ENCODE peak calls at places on chromosome 13, in six cellular contexts. One of them, this sample, is unnamed.

GRCh38 chr13:41224113-41225110 is 30.0 kb upstream of the KBTBD7 start:
- DNase-seq in H9: no peak
- DNase-seq in H1: no peak
- DNase-seq in IMR-90: peak
- DNase-seq in neuronal stem cell: no peak
- DNase-seq in mesendoderm: no peak
- DNase-seq in this sample: peak

GRCh38 chr13:24124789-24125476 is 35.6 kb upstream of the SPATA13 start:
- DNase-seq in H9: no peak
- DNase-seq in H1: no peak
- DNase-seq in IMR-90: peak
- DNase-seq in neuronal stem cell: no peak
- DNase-seq in mesendoderm: no peak
- DNase-seq in this sample: no peak

GRCh38 chr13:50707533-50708096 is 135.9 kb downstream of the DLEU7 start:
- DNase-seq in H9: no peak
- DNase-seq in H1: no peak
- DNase-seq in IMR-90: no peak
- DNase-seq in neuronal stem cell: no peak
- DNase-seq in mesendoderm: no peak
- DNase-seq in this sample: no peak

GRCh38 chr13:106350208-106350607 is 185.3 kb downstream of the EFNB2 start:
- DNase-seq in H9: no peak
- DNase-seq in H1: no peak
- DNase-seq in IMR-90: no peak
- DNase-seq in neuronal stem cell: no peak
- DNase-seq in mesendoderm: peak
- DNase-seq in this sample: no peak

GRCh38 chr13:21081926-21082325 is 20.5 kb upstream of the LATS2 start:
- DNase-seq in H9: no peak
- DNase-seq in H1: no peak
- DNase-seq in IMR-90: no peak
- DNase-seq in neuronal stem cell: no peak
- DNase-seq in mesendoderm: no peak
- DNase-seq in this sample: no peak

GRCh38 chr13:105346141-105346766 is 1189.2 kb downstream of the EFNB2 start:
- DNase-seq in H9: no peak
- DNase-seq in H1: no peak
- DNase-seq in IMR-90: peak
- DNase-seq in neuronal stem cell: no peak
- DNase-seq in mesendoderm: no peak
- DNase-seq in this sample: peak

GRCh38 chr13:113084943-113085540 is 20.5 kb upstream of the F7 start:
- DNase-seq in H9: no peak
- DNase-seq in H1: no peak
- DNase-seq in IMR-90: no peak
- DNase-seq in neuronal stem cell: no peak
- DNase-seq in mesendoderm: no peak
- DNase-seq in this sample: no peak

GRCh38 chr13:20425819-20426219 is 99.8 kb downstream of the CRYL1 start:
- DNase-seq in H9: no peak
- DNase-seq in H1: no peak
- DNase-seq in IMR-90: no peak
- DNase-seq in neuronal stem cell: no peak
- DNase-seq in mesendoderm: peak
- DNase-seq in this sample: no peak

GRCh38 chr13:23695711-23696512 is 125.7 kb downstream of the TNFRSF19 start:
- DNase-seq in H9: peak
- DNase-seq in H1: no peak
- DNase-seq in IMR-90: no peak
- DNase-seq in neuronal stem cell: no peak
- DNase-seq in mesendoderm: no peak
- DNase-seq in this sample: no peak

GRCh38 chr13:101838305-101838835 is 385.9 kb downstream of the ITGBL1 start:
- DNase-seq in H9: no peak
- DNase-seq in H1: no peak
- DNase-seq in IMR-90: peak
- DNase-seq in neuronal stem cell: no peak
- DNase-seq in mesendoderm: no peak
- DNase-seq in this sample: peak

GRCh38 chr13:74930402-74931165 is 551.4 kb downstream of the TBC1D4 start:
- DNase-seq in H9: no peak
- DNase-seq in H1: no peak
- DNase-seq in IMR-90: peak
- DNase-seq in neuronal stem cell: no peak
- DNase-seq in mesendoderm: no peak
- DNase-seq in this sample: peak

GRCh38 chr13:109547942-109548860 is 238.2 kb downstream of the IRS2 start:
- DNase-seq in H9: no peak
- DNase-seq in H1: no peak
- DNase-seq in IMR-90: no peak
- DNase-seq in neuronal stem cell: no peak
- DNase-seq in mesendoderm: no peak
- DNase-seq in this sample: no peak

GRCh38 chr13:46666727-46667456 is 113.9 kb downstream of the LRCH1 start:
- DNase-seq in H9: peak
- DNase-seq in H1: peak
- DNase-seq in IMR-90: no peak
- DNase-seq in neuronal stem cell: no peak
- DNase-seq in mesendoderm: peak
- DNase-seq in this sample: no peak

GRCh38 chr13:39073983-39074382 is 35.7 kb downstream of the NHLRC3 start:
- DNase-seq in H9: no peak
- DNase-seq in H1: no peak
- DNase-seq in IMR-90: no peak
- DNase-seq in neuronal stem cell: no peak
- DNase-seq in mesendoderm: peak
- DNase-seq in this sample: no peak

GRCh38 chr13:34019870-34020269 is 201.9 kb downstream of the RFC3 start:
- DNase-seq in H9: no peak
- DNase-seq in H1: no peak
- DNase-seq in IMR-90: no peak
- DNase-seq in neuronal stem cell: no peak
- DNase-seq in mesendoderm: peak
- DNase-seq in this sample: no peak

GRCh38 chr13:112171570-112171965 is 104.6 kb downstream of the SOX1 start:
- DNase-seq in H9: no peak
- DNase-seq in H1: no peak
- DNase-seq in IMR-90: no peak
- DNase-seq in neuronal stem cell: no peak
- DNase-seq in mesendoderm: no peak
- DNase-seq in this sample: no peak

GRCh38 chr13:23630349-23631093 is 60.3 kb downstream of the TNFRSF19 start:
- DNase-seq in H9: no peak
- DNase-seq in H1: no peak
- DNase-seq in IMR-90: no peak
- DNase-seq in neuronal stem cell: no peak
- DNase-seq in mesendoderm: peak
- DNase-seq in this sample: no peak

GRCh38 chr13:114230575-114230974 is 4.1 kb upstream of the CDC16 start:
- DNase-seq in H9: no peak
- DNase-seq in H1: no peak
- DNase-seq in IMR-90: no peak
- DNase-seq in neuronal stem cell: no peak
- DNase-seq in mesendoderm: no peak
- DNase-seq in this sample: no peak

GRCh38 chr13:46307554-46307953 is 79.5 kb downstream of the RUBCNL start:
- DNase-seq in H9: no peak
- DNase-seq in H1: no peak
- DNase-seq in IMR-90: no peak
- DNase-seq in neuronal stem cell: no peak
- DNase-seq in mesendoderm: no peak
- DNase-seq in this sample: no peak

GRCh38 chr13:48727252-48728011 is 73.7 kb downstream of the CYSLTR2 start:
- DNase-seq in H9: no peak
- DNase-seq in H1: no peak
- DNase-seq in IMR-90: peak
- DNase-seq in neuronal stem cell: no peak
- DNase-seq in mesendoderm: no peak
- DNase-seq in this sample: peak

DNA sequence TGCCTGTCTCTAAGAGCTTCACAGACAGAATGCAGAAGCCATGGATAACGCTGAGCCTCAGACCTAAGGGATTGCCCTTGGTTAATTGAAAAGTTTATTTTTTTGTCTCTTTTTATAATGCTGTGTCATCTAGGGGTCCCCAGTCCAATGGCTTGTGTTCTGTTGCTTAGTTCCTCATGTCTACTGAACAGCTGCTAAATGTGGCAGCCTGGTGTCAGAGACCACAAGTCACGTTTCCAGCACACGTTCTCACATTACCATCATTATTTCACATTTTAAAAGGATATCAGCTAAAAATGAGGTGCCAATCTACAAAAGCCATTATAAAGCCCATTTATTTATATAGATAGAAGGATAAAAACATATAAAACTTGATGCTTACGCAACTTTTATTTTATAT is 1362.0 kb downstream of the PCDH9 start:
- DNase-seq in H9: no peak
- DNase-seq in H1: no peak
- DNase-seq in IMR-90: no peak
- DNase-seq in neuronal stem cell: no peak
- DNase-seq in mesendoderm: no peak
- DNase-seq in this sample: no peak
- H2BK15ac ChIP-seq in H9: no peak
- H2BK15ac ChIP-seq in H1: no peak
- H2BK15ac ChIP-seq in IMR-90: no peak
- H2BK15ac ChIP-seq in neuronal stem cell: no peak
- H2BK15ac ChIP-seq in mesendoderm: no peak
- H2BK15ac ChIP-seq in this sample: no peak

GRCh38 chr13:30738526-30738925 is 3.2 kb downstream of the ALOX5AP start:
- DNase-seq in H9: peak
- DNase-seq in H1: no peak
- DNase-seq in IMR-90: no peak
- DNase-seq in neuronal stem cell: no peak
- DNase-seq in mesendoderm: no peak
- DNase-seq in this sample: no peak

GRCh38 chr13:30737511-30738342 is 2.4 kb downstream of the ALOX5AP start:
- DNase-seq in H9: no peak
- DNase-seq in H1: no peak
- DNase-seq in IMR-90: no peak
- DNase-seq in neuronal stem cell: no peak
- DNase-seq in mesendoderm: no peak
- DNase-seq in this sample: no peak

GRCh38 chr13:30738946-30739528 is 3.7 kb downstream of the ALOX5AP start:
- DNase-seq in H9: no peak
- DNase-seq in H1: no peak
- DNase-seq in IMR-90: no peak
- DNase-seq in neuronal stem cell: no peak
- DNase-seq in mesendoderm: no peak
- DNase-seq in this sample: no peak

GRCh38 chr13:30742896-30743295 is 7.6 kb downstream of the ALOX5AP start:
- DNase-seq in H9: no peak
- DNase-seq in H1: no peak
- DNase-seq in IMR-90: no peak
- DNase-seq in neuronal stem cell: no peak
- DNase-seq in mesendoderm: no peak
- DNase-seq in this sample: no peak

DNA sequence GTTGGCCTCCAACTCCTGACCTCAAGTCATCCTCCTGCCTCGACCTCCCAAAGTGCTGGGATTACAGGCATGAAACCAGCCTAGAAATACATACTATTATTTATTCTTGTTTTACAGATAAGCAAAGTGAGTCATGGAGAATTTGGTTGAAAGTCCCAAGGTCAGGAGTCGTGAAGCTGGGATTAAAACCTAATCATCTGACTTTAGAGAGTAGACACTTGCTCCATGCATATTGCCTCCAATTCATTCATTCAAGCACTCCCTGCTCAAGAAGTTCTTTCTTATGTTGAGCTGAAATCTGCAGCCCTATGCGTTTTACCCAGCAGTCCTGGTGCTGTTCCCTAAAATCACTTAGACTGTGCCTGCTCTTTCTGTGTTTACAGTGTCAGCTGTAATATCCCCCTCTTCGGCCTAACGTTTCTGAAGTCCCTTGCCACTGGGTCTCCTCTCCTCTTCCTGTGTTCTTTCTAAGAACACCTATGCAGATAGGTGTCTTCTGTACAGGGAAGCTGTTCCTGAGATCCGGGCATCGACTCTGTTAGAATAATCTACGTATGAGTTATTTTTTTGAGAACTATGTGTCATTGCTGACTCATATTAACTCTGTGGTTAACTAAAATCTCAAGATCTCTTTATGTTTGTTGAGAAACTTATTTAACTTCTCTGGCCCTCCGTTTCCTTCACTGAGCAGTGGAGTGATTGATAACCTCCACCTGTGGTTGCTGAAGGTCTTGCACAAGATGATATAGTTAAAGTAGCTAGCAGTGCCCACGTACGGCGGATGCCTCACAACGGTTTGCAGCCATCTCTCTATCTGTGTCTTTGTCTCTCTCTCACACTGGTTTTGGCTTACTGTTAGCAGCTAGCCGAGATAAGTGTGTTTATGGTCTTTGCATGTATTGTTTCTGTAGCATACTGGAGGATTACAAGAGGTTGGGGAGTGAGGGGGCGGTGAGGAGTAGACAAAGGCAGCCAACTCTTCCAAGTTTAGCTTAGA is 4.6 kb downstream of the ALOX5AP start:
- DNase-seq in H9: no peak
- DNase-seq in H1: no peak
- DNase-seq in IMR-90: peak
- DNase-seq in neuronal stem cell: no peak
- DNase-seq in mesendoderm: peak
- DNase-seq in this sample: peak
- H3K27ac ChIP-seq in H9: no peak
- H3K27ac ChIP-seq in H1: no peak
- H3K27ac ChIP-seq in IMR-90: peak
- H3K27ac ChIP-seq in neuronal stem cell: no peak
- H3K27ac ChIP-seq in mesendoderm: peak
- H3K27ac ChIP-seq in this sample: peak

DNA sequence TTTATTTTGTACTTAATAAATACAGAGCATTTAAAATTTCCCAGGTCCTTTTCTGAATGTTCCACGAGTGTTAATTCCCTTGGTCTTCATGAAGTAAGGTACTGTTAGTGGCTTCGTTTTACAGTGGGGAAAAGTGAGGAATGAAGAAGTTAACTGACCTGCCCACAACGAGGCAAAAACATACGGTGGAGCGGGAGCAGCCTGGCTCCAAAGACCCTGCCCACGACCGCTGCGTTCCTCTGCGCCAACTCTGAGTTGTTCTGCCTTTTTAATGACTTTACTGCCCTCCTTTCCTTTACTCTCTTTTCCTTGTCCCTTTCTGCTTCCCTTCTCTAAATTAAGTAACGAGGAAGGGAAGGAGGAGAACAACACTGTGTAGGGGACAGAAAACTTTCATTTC is 392.9 kb downstream of the PCDH9 start:
- DNase-seq in H9: no peak
- DNase-seq in H1: no peak
- DNase-seq in IMR-90: no peak
- DNase-seq in neuronal stem cell: no peak
- DNase-seq in mesendoderm: no peak
- DNase-seq in this sample: no peak
- H2BK15ac ChIP-seq in H9: no peak
- H2BK15ac ChIP-seq in H1: no peak
- H2BK15ac ChIP-seq in IMR-90: no peak
- H2BK15ac ChIP-seq in neuronal stem cell: no peak
- H2BK15ac ChIP-seq in mesendoderm: no peak
- H2BK15ac ChIP-seq in this sample: no peak

DNA sequence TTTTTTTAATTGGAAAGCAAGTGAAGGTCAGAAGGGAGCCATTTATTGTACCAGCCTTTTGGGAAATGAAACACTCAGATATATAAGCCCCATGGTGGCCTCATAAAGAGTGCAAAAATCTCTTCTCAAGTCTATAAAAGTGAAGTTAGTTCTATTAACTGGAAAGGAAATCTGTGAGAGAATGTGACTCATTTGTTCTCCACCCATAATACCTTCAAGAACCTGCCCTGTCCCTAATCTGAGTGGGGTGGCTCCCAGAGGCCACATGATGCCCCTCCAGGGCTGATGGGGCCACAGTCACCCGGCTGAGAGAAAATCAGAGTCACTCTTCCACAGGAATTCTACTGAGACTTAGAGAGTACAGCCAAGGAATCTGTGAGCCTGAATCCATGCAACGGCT is 65.8 kb upstream of the SERP2 start:
- DNase-seq in H9: no peak
- DNase-seq in H1: no peak
- DNase-seq in IMR-90: no peak
- DNase-seq in neuronal stem cell: no peak
- DNase-seq in mesendoderm: no peak
- DNase-seq in this sample: no peak
- H3K27ac ChIP-seq in H9: no peak
- H3K27ac ChIP-seq in H1: no peak
- H3K27ac ChIP-seq in IMR-90: no peak
- H3K27ac ChIP-seq in neuronal stem cell: no peak
- H3K27ac ChIP-seq in mesendoderm: no peak
- H3K27ac ChIP-seq in this sample: no peak